ENCODE peak calls at places on chromosomes 2 and 18, in five cellular contexts. One of them, this sample, is unnamed.

GRCh38 chr18:31835528-31836138 is 75.0 kb upstream of the SLC25A52 start:
- DNase-seq in activated naive CD4-positive, alpha-beta T cell treated with anti-CD3 and anti-CD28 coated beads for 36 hours: no peak
- DNase-seq in AG10803: peak; percentile 1
- DNase-seq in caudate nucleus: no peak
- DNase-seq in T-helper 1 cell: no peak
- DNase-seq in this sample: no peak

GRCh38 chr18:46481048-46481846 is 175.8 kb downstream of the LOXHD1 start:
- DNase-seq in activated naive CD4-positive, alpha-beta T cell treated with anti-CD3 and anti-CD28 coated beads for 36 hours: peak; percentile 68
- DNase-seq in AG10803: peak; percentile 52
- DNase-seq in caudate nucleus: no peak
- DNase-seq in T-helper 1 cell: peak; percentile 41
- DNase-seq in this sample: peak; percentile 72

GRCh38 chr2:135617501-135618015 is 86.3 kb downstream of the R3HDM1 start:
- DNase-seq in activated naive CD4-positive, alpha-beta T cell treated with anti-CD3 and anti-CD28 coated beads for 36 hours: no peak
- DNase-seq in AG10803: no peak
- DNase-seq in caudate nucleus: no peak
- DNase-seq in T-helper 1 cell: no peak
- DNase-seq in this sample: no peak

GRCh38 chr18:7370812-7371211 is 139.9 kb downstream of the LRRC30 start:
- DNase-seq in activated naive CD4-positive, alpha-beta T cell treated with anti-CD3 and anti-CD28 coated beads for 36 hours: no peak
- DNase-seq in AG10803: no peak
- DNase-seq in caudate nucleus: no peak
- DNase-seq in T-helper 1 cell: no peak
- DNase-seq in this sample: no peak

GRCh38 chr18:40752336-40752735 is 1202.7 kb upstream of the PIK3C3 start:
- DNase-seq in activated naive CD4-positive, alpha-beta T cell treated with anti-CD3 and anti-CD28 coated beads for 36 hours: no peak
- DNase-seq in AG10803: no peak
- DNase-seq in caudate nucleus: no peak
- DNase-seq in T-helper 1 cell: no peak
- DNase-seq in this sample: no peak

GRCh38 chr2:215136669-215137328 is 1.6 kb downstream of the ABCA12 start:
- DNase-seq in activated naive CD4-positive, alpha-beta T cell treated with anti-CD3 and anti-CD28 coated beads for 36 hours: peak; percentile 14
- DNase-seq in AG10803: no peak
- DNase-seq in caudate nucleus: no peak
- DNase-seq in T-helper 1 cell: no peak
- DNase-seq in this sample: no peak

GRCh38 chr2:31434911-31435310 is 20.4 kb upstream of the XDH start:
- DNase-seq in activated naive CD4-positive, alpha-beta T cell treated with anti-CD3 and anti-CD28 coated beads for 36 hours: peak; percentile 12
- DNase-seq in AG10803: no peak
- DNase-seq in caudate nucleus: no peak
- DNase-seq in T-helper 1 cell: no peak
- DNase-seq in this sample: no peak

GRCh38 chr2:38109732-38110181 is 33.8 kb upstream of the CYP1B1 start:
- DNase-seq in activated naive CD4-positive, alpha-beta T cell treated with anti-CD3 and anti-CD28 coated beads for 36 hours: no peak
- DNase-seq in AG10803: peak; percentile 77
- DNase-seq in caudate nucleus: no peak
- DNase-seq in T-helper 1 cell: no peak
- DNase-seq in this sample: no peak

This sample was measured in activated CD8-positive, alpha-beta T cell treated with anti-CD3 and anti-CD28 coated beads, Interleukin-2, amount 10 ng/mL, durations not matched to agents 7 days and 5 days.